ENCODE peak calls at places on chromosomes 6 and 20, in five cellular contexts. I, C, R, U and S are unnamed samples.

GRCh38 chr6:113276631-113277030 is 580.5 kb upstream of the MARCKS start:
- DNase-seq in I (no peak), R (no peak), C (no peak), U (peak; percentile 24), S (peak; percentile 62)

GRCh38 chr6:20875369-20875963 is 341.2 kb downstream of the CDKAL1 start:
- DNase-seq in I (peak; percentile 33), C (no peak), R (no peak), U (peak; percentile 78), S (peak; percentile 77)

GRCh38 chr6:39260451-39260850 is 31.2 kb upstream of the KCNK5 start:
- DNase-seq in R (no peak), C (no peak), U (no peak), I (no peak), S (no peak)

GRCh38 chr6:125095501-125096301 is 57.9 kb upstream of the TPD52L1 start:
- DNase-seq in U (peak; percentile 85), I (no peak), R (no peak), C (no peak), S (peak; percentile 58)

GRCh38 chr6:10970731-10971130 is 73.4 kb downstream of the ELOVL2 start:
- DNase-seq in R (no peak), U (no peak), I (no peak), C (no peak), S (no peak)

GRCh38 chr6:32867559-32868256 is 13.7 kb downstream of the PSMB9 start:
- DNase-seq in R (no peak), U (no peak), C (no peak), I (no peak), S (no peak)

GRCh38 chr6:111210074-111210729 is 122.9 kb downstream of the SLC16A10 start:
- DNase-seq in U (peak; percentile 76), R (peak; percentile 20), I (peak; percentile 68), C (peak; percentile 6), S (peak; percentile 73)

GRCh38 chr6:13470240-13471140 is 16.9 kb downstream of the GFOD1 start:
- DNase-seq in U (no peak), C (no peak), I (no peak), R (no peak), S (no peak)

GRCh38 chr6:150723857-150724256 is 124.2 kb downstream of the PLEKHG1 start:
- DNase-seq in C (no peak), R (no peak), I (no peak), U (no peak), S (no peak)

GRCh38 chr20:10634683-10635411 is 39.0 kb downstream of the JAG1 start:
- DNase-seq in U (peak; percentile 60), C (no peak), I (no peak), R (no peak), S (peak; percentile 79)

GRCh38 chr6:28774292-28775051 is 149.3 kb downstream of the TRIM27 start:
- DNase-seq in R (no peak), C (no peak), I (no peak), U (no peak), S (no peak)

GRCh38 chr6:13500264-13500663 is 12.9 kb upstream of the GFOD1 start:
- DNase-seq in U (no peak), I (no peak), R (no peak), C (peak; percentile 34), S (no peak)

GRCh38 chr6:15368186-15368585 is 122.3 kb downstream of the JARID2 start:
- DNase-seq in I (no peak), C (no peak), U (no peak), R (no peak), S (no peak)

GRCh38 chr6:48147101-48147500 is 36.1 kb upstream of the PTCHD4 start:
- DNase-seq in R (no peak), I (no peak), U (no peak), C (no peak), S (no peak)

GRCh38 chr6:11423667-11424066 is 113.9 kb upstream of the TMEM170B start:
- DNase-seq in R (no peak), I (no peak), U (no peak), C (no peak), S (peak; percentile 31)

GRCh38 chr20:23607497-23608245 is 2.0 kb upstream of the CST9 start:
- DNase-seq in R (no peak), C (no peak), I (no peak), U (no peak), S (no peak)

GRCh38 chr20:17660667-17661066 is 21.4 kb downstream of the RRBP1 start:
- DNase-seq in U (no peak), R (no peak), I (no peak), C (no peak), S (no peak)

GRCh38 chr6:36216559-36216958 is 20.0 kb downstream of the BRPF3 start:
- DNase-seq in R (no peak), U (peak; percentile 49), I (no peak), C (no peak), S (peak; percentile 33)

GRCh38 chr6:156534594-156534993 is 242.6 kb upstream of the ARID1B start:
- DNase-seq in U (no peak), C (no peak), I (no peak), R (no peak), S (no peak)

GRCh38 chr6:44338228-44339122 is 4.0 kb upstream of the SPATS1 start:
- DNase-seq in U (peak; percentile 67), I (peak; percentile 81), R (peak; percentile 69), C (peak; percentile 72), S (peak; percentile 63)

GRCh38 chr20:43458422-43458924 is 777 bp downstream of the SRSF6 start:
- DNase-seq in C (no peak), I (no peak), U (peak; percentile 23), R (peak; percentile 13), S (peak; percentile 21)

GRCh38 chr20:44780226-44780625 is 30.1 kb downstream of the RIMS4 start:
- DNase-seq in R (peak; percentile 41), C (peak; percentile 53), U (peak; percentile 70), I (peak; percentile 90), S (peak; percentile 49)

GRCh38 chr20:62356948-62357667 is 10.0 kb downstream of the LAMA5 start:
- DNase-seq in R (no peak), U (peak; percentile 75), C (no peak), I (no peak), S (peak; percentile 84)

GRCh38 chr20:35729836-35730582 is 12.1 kb downstream of the RBM39 start:
- DNase-seq in C (no peak), R (no peak), I (no peak), U (no peak), S (no peak)

GRCh38 chr20:62201173-62202082 is 18.6 kb downstream of the MTG2 start:
- DNase-seq in U (no peak), C (no peak), I (no peak), R (no peak), S (no peak)

GRCh38 chr20:1533059-1533458 is 24.4 kb downstream of the SIRPD start:
- DNase-seq in R (no peak), U (no peak), I (peak; percentile 36), C (peak; percentile 8), S (peak; percentile 7)

GRCh38 chr6:92559002-92559401 is 860.4 kb downstream of the EPHA7 start:
- DNase-seq in I (no peak), R (no peak), U (no peak), C (no peak), S (no peak)

GRCh38 chr6:132279592-132280139 is 121.6 kb downstream of the MOXD1 start:
- DNase-seq in I (peak; percentile 88), R (peak; percentile 73), C (peak; percentile 82), U (peak; percentile 78), S (peak; percentile 86)